ENCODE peak calls at places on chromosomes 13 and 19, in four cellular contexts. Q is activated T-cell treated with anti-CD3 and anti-CD28 coated beads for 1 hour, C is HT-29, U is iris pigment epithelial cell. B is an unnamed sample.

GRCh38 chr13:97140611-97141010 is 81.5 kb upstream of the MBNL2 start:
- DNase-seq in Q (no peak), C (no peak), U (peak; percentile 54), B (no peak)

GRCh38 chr19:47820410-47820809 is 1.3 kb upstream of the CRX start:
- DNase-seq in Q (no peak), C (no peak), U (no peak), B (no peak)

GRCh38 chr19:4730740-4731171 is 7.1 kb upstream of the DPP9 start:
- DNase-seq in Q (peak; percentile 62), C (peak; percentile 38), U (no peak), B (peak; percentile 55)

GRCh38 chr13:40666905-40667621 is 622 bp upstream of the FOXO1 start:
- DNase-seq in Q (peak; percentile 22), C (no peak), U (no peak), B (peak; percentile 42)

GRCh38 chr19:2394054-2394668 is 33.2 kb downstream of the TIMM13 start:
- DNase-seq in Q (no peak), C (no peak), U (no peak), B (no peak)

GRCh38 chr19:1247747-1248453 is 483 bp upstream of the MIDN start:
- DNase-seq in Q (peak; percentile 59), C (peak; percentile 52), U (peak; percentile 63), B (peak; percentile 54)

GRCh38 chr19:41096353-41096752 is 8.1 kb downstream of the CYP2A13 start:
- DNase-seq in Q (no peak), C (no peak), U (no peak), B (no peak)

GRCh38 chr13:113431171-113431570 is 22.1 kb downstream of the ADPRHL1 start:
- DNase-seq in Q (no peak), C (no peak), U (no peak), B (no peak)

GRCh38 chr19:688992-689391 is 6.3 kb downstream of the PRSS57 start:
- DNase-seq in Q (no peak), C (no peak), U (no peak), B (no peak)

GRCh38 chr13:27792393-27793218 is at the start of gene GSX1:
- DNase-seq in Q (peak; percentile 29), C (no peak), U (peak; percentile 76), B (no peak)